ENCODE peak calls at places on chromosomes 11 and 22, in five cellular contexts. I is IMR-90, W is tibial nerve, V is K562, T is uterus. R is an unnamed sample.

GRCh38 chr11:67732045-67732787 is 57.8 kb upstream of the ALDH3B2 start:
- DNase-seq in I (no peak), W (no peak), V (peak), T (no peak), R (peak)

GRCh38 chr11:35549787-35550186 is 24.4 kb upstream of the PAMR1 start:
- DNase-seq in I (peak), W (no peak), V (no peak), T (no peak), R (no peak)

GRCh38 chr11:73652046-73652730 is 5.8 kb downstream of the PLEKHB1 start:
- DNase-seq in I (no peak), W (peak), V (no peak), T (no peak), R (no peak)

GRCh38 chr22:30572840-30573593 is 1.4 kb downstream of the GAL3ST1 start:
- DNase-seq in I (no peak), W (no peak), V (no peak), T (no peak), R (no peak)

GRCh38 chr11:32297629-32298028 is 137.7 kb downstream of the WT1 start:
- DNase-seq in I (peak), W (no peak), V (peak), T (no peak), R (peak)

GRCh38 chr11:102316505-102316904 is 779 bp upstream of the BIRC3 start:
- DNase-seq in I (no peak), W (no peak), V (no peak), T (no peak), R (no peak)

GRCh38 chr11:92122561-92122960 is 102.1 kb upstream of the FAT3 start:
- DNase-seq in I (no peak), W (no peak), V (no peak), T (no peak), R (no peak)

GRCh38 chr11:1209371-1210057 is 13.4 kb upstream of the MUC5B start:
- DNase-seq in I (no peak), W (peak), V (no peak), T (no peak), R (no peak)

GRCh38 chr11:110297082-110297725 is 790 bp upstream of the RDX start:
- DNase-seq in I (peak), W (no peak), V (no peak), T (no peak), R (peak)

GRCh38 chr22:38298312-38299000 is 18.8 kb downstream of the CSNK1E start:
- DNase-seq in I (peak), W (no peak), V (peak), T (no peak), R (peak)

GRCh38 chr11:64331569-64332371 is 8.2 kb upstream of the CCDC88B start:
- DNase-seq in I (peak), W (no peak), V (peak), T (no peak), R (peak)

GRCh38 chr11:108906329-108906728 is 241.5 kb downstream of the DDX10 start:
- DNase-seq in I (peak), W (no peak), V (no peak), T (no peak), R (no peak)

GRCh38 chr11:58254936-58255335 is 13.1 kb downstream of the OR10W1 start:
- DNase-seq in I (peak), W (no peak), V (no peak), T (no peak), R (no peak)

GRCh38 chr11:11976476-11977187 is 31.8 kb downstream of the DKK3 start:
- DNase-seq in I (no peak), W (no peak), V (no peak), T (no peak), R (no peak)

GRCh38 chr11:109733245-109733644 is 311.3 kb downstream of the C11orf87 start:
- DNase-seq in I (peak), W (no peak), V (no peak), T (no peak), R (no peak)

DNA sequence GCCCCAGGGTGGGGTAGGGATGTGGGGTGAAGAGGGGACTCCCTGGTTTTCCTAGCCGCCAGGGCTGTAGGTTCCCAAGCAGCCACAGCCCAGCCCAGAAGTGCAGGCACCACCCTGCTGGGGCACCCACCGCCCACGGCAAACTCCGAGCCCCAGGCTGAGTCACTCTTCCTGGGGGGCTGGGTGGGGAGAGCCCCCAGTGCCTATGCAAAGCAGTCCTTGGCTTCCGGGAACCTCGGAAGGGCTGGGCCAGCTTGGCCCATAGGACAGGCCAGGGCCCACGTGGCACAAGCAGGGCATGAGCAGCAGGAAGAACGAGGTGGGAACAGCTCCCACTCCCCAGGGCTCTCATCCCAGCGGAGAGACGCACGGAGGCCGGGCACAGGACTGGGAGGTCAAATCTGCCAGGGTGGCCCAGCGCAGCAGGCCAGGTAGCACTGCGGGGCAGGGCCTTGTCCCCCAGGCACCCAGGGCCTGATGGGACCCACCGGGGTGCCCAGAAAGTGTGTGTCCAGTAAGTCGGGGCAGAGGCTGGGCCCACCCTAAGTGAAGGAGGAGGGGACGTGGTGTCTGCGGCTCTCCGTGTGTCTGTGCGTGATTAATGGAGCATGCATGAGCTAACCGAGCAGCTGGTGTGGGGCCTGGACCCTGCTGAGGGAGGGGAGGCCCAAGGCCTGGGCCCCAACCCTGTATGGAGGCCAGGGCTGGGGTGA is 4.6 kb upstream of the IL17REL start:
- DNase-seq in I (no peak), W (no peak), V (no peak), T (no peak), R (no peak)
- TF ChIP-seq POLR2A in I (no peak), W (no peak), V (no peak), T (no peak), R (no peak)

DNA sequence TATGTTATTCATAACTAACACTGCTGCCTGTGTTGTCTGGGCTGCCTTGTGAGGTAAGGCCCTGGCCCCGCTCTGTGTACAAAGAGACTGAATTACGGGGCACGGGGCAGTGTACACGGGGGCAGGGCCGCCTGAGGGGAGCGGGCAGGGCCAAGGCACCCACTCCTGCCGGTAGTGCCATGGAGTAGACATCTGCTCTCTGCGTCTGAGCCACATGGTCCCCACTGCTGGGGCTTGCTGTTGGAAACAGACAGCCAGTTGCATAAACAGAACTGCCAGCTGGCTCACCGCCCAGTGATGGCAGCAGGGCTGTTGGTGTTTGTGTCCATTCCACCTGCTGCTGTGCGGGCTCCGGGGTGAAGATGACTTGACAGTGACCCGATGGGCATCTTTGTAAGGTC is 19.8 kb downstream of the FAM118A start:
- DNase-seq in I (no peak), W (no peak), V (no peak), T (no peak), R (no peak)
- TF ChIP-seq POLR2A in I (no peak), W (no peak), V (no peak), T (no peak), R (no peak)

DNA sequence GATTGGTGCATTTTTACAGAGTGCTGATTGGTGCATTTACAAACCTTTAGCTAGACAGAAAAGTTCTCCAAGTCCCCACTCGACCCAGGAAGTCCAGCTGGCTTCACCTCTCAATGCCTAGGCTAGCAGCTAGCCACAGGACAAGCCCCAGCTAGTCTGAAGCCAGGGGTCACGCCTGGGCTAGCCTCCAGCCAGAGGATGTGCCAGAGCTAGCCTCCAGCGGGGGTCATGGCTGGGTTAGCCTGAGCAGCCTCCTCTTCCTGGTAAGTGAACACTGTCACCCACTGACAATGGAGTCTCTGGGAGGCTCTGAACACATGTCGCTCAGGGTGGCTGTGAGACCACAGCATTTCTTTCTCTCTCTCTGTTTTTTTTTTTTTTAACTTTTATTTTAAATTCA is 6.1 kb upstream of the SMIM38 start:
- DNase-seq in I (no peak), W (peak), V (no peak), T (no peak), R (no peak)
- TF ChIP-seq POLR2A in I (no peak), W (no peak), V (no peak), T (no peak), R (no peak)

GRCh38 chr11:29018631-29019030 is 910.4 kb downstream of the METTL15 start:
- DNase-seq in I (peak), W (no peak), V (no peak), T (no peak), R (no peak)
- TF ChIP-seq POLR2A in I (no peak), W (no peak), V (no peak), T (no peak), R (no peak)

GRCh38 chr11:65435981-65436411 is 13.4 kb downstream of the NEAT1 start:
- DNase-seq in I (no peak), W (peak), V (no peak), T (no peak), R (no peak)
- TF ChIP-seq POLR2A in I (peak), W (no peak), V (no peak), T (no peak), R (no peak)